ENCODE peak calls at places on chromosomes 7 and 10, in five cellular contexts. One of them, this sample, is unnamed.
A peak's percentile ranks its signal among the peaks of the same experiment; 100 is the strongest.

GRCh38 chr7:69800495-69800894 is 202.2 kb downstream of the AUTS2 start:
- DNase-seq in GM06990: no peak
- DNase-seq in CD4-positive, alpha-beta T cell: no peak
- DNase-seq in kidney epithelial cell: peak; percentile 28
- DNase-seq in foreskin keratinocyte: peak; percentile 28
- DNase-seq in this sample: no peak

GRCh38 chr10:70274643-70275042 is 9.2 kb downstream of the NPFFR1 start:
- DNase-seq in CD4-positive, alpha-beta T cell: no peak
- DNase-seq in GM06990: no peak
- DNase-seq in foreskin keratinocyte: no peak
- DNase-seq in kidney epithelial cell: no peak
- DNase-seq in this sample: no peak

GRCh38 chr10:6141296-6142151 is 52.7 kb downstream of the RBM17 start:
- DNase-seq in kidney epithelial cell: peak; percentile 68
- DNase-seq in GM06990: peak; percentile 81
- DNase-seq in CD4-positive, alpha-beta T cell: no peak
- DNase-seq in foreskin keratinocyte: peak; percentile 62
- DNase-seq in this sample: no peak

GRCh38 chr10:124175701-124176100 is 82.3 kb upstream of the CHST15 start:
- DNase-seq in GM06990: no peak
- DNase-seq in foreskin keratinocyte: no peak
- DNase-seq in CD4-positive, alpha-beta T cell: no peak
- DNase-seq in kidney epithelial cell: no peak
- DNase-seq in this sample: no peak

GRCh38 chr10:129800-130199 is 5.5 kb upstream of the ZMYND11 start:
- DNase-seq in foreskin keratinocyte: no peak
- DNase-seq in GM06990: no peak
- DNase-seq in CD4-positive, alpha-beta T cell: no peak
- DNase-seq in kidney epithelial cell: no peak
- DNase-seq in this sample: no peak

GRCh38 chr10:1360011-1360580 is 303.9 kb downstream of the WDR37 start:
- DNase-seq in kidney epithelial cell: no peak
- DNase-seq in GM06990: no peak
- DNase-seq in CD4-positive, alpha-beta T cell: no peak
- DNase-seq in foreskin keratinocyte: no peak
- DNase-seq in this sample: no peak

GRCh38 chr10:57962839-57963238 is 304.9 kb downstream of the IPMK start:
- DNase-seq in foreskin keratinocyte: no peak
- DNase-seq in CD4-positive, alpha-beta T cell: no peak
- DNase-seq in kidney epithelial cell: no peak
- DNase-seq in GM06990: no peak
- DNase-seq in this sample: no peak

GRCh38 chr10:110399163-110400094 is 94.7 kb upstream of the SMNDC1 start:
- DNase-seq in kidney epithelial cell: peak; percentile 91
- DNase-seq in GM06990: no peak
- DNase-seq in foreskin keratinocyte: peak; percentile 100
- DNase-seq in CD4-positive, alpha-beta T cell: no peak
- DNase-seq in this sample: no peak

GRCh38 chr10:30559118-30559684 is 70.4 kb downstream of the LYZL2 start:
- DNase-seq in CD4-positive, alpha-beta T cell: no peak
- DNase-seq in foreskin keratinocyte: no peak
- DNase-seq in kidney epithelial cell: no peak
- DNase-seq in GM06990: no peak
- DNase-seq in this sample: no peak

GRCh38 chr10:32692174-32692573 is 246.2 kb downstream of the CCDC7 start:
- DNase-seq in foreskin keratinocyte: peak; percentile 99
- DNase-seq in GM06990: no peak
- DNase-seq in kidney epithelial cell: peak; percentile 85
- DNase-seq in CD4-positive, alpha-beta T cell: no peak
- DNase-seq in this sample: no peak

GRCh38 chr7:137998250-137998649 is 3.6 kb downstream of the CREB3L2 start:
- DNase-seq in GM06990: no peak
- DNase-seq in foreskin keratinocyte: no peak
- DNase-seq in kidney epithelial cell: no peak
- DNase-seq in CD4-positive, alpha-beta T cell: no peak
- DNase-seq in this sample: no peak

GRCh38 chr10:112208292-112208691 is 24.7 kb upstream of the GPAM start:
- DNase-seq in CD4-positive, alpha-beta T cell: no peak
- DNase-seq in kidney epithelial cell: no peak
- DNase-seq in foreskin keratinocyte: no peak
- DNase-seq in GM06990: no peak
- DNase-seq in this sample: no peak

GRCh38 chr7:159188011-159188410 is 43.3 kb upstream of the VIPR2 start:
- DNase-seq in CD4-positive, alpha-beta T cell: no peak
- DNase-seq in foreskin keratinocyte: no peak
- DNase-seq in kidney epithelial cell: no peak
- DNase-seq in GM06990: no peak
- DNase-seq in this sample: no peak

GRCh38 chr10:22670796-22671195 is 43.6 kb downstream of the PIP4K2A start:
- DNase-seq in kidney epithelial cell: no peak
- DNase-seq in CD4-positive, alpha-beta T cell: no peak
- DNase-seq in GM06990: no peak
- DNase-seq in foreskin keratinocyte: no peak
- DNase-seq in this sample: no peak

GRCh38 chr10:64518456-64518855 is 997.3 kb downstream of the REEP3 start:
- DNase-seq in foreskin keratinocyte: no peak
- DNase-seq in GM06990: no peak
- DNase-seq in kidney epithelial cell: no peak
- DNase-seq in CD4-positive, alpha-beta T cell: no peak
- DNase-seq in this sample: no peak

GRCh38 chr7:35694161-35694783 is 663 bp downstream of the HERPUD2 start:
- DNase-seq in foreskin keratinocyte: peak; percentile 25
- DNase-seq in CD4-positive, alpha-beta T cell: no peak
- DNase-seq in kidney epithelial cell: no peak
- DNase-seq in GM06990: no peak
- DNase-seq in this sample: no peak

GRCh38 chr7:111175908-111176307 is 85.0 kb downstream of the LRRN3 start:
- DNase-seq in CD4-positive, alpha-beta T cell: no peak
- DNase-seq in GM06990: no peak
- DNase-seq in kidney epithelial cell: no peak
- DNase-seq in foreskin keratinocyte: no peak
- DNase-seq in this sample: no peak

GRCh38 chr10:60536529-60537114 is 146.9 kb upstream of the ANK3 start:
- DNase-seq in GM06990: no peak
- DNase-seq in kidney epithelial cell: peak; percentile 70
- DNase-seq in CD4-positive, alpha-beta T cell: no peak
- DNase-seq in foreskin keratinocyte: peak; percentile 74
- DNase-seq in this sample: no peak

GRCh38 chr10:3126741-3127342 is 45.7 kb downstream of the PITRM1 start:
- DNase-seq in GM06990: no peak
- DNase-seq in foreskin keratinocyte: peak; percentile 50
- DNase-seq in kidney epithelial cell: no peak
- DNase-seq in CD4-positive, alpha-beta T cell: no peak
- DNase-seq in this sample: no peak

GRCh38 chr7:14888904-14889482 is 13.6 kb downstream of the DGKB start:
- DNase-seq in GM06990: no peak
- DNase-seq in foreskin keratinocyte: no peak
- DNase-seq in kidney epithelial cell: no peak
- DNase-seq in CD4-positive, alpha-beta T cell: no peak
- DNase-seq in this sample: no peak

GRCh38 chr7:46752881-46753366 is 829.0 kb downstream of the TNS3 start:
- DNase-seq in kidney epithelial cell: peak; percentile 49
- DNase-seq in foreskin keratinocyte: peak; percentile 89
- DNase-seq in CD4-positive, alpha-beta T cell: no peak
- DNase-seq in GM06990: no peak
- DNase-seq in this sample: no peak

GRCh38 chr10:84177541-84178386 is 4.2 kb downstream of the GPR15LG start:
- DNase-seq in GM06990: peak; percentile 45
- DNase-seq in CD4-positive, alpha-beta T cell: peak; percentile 16
- DNase-seq in kidney epithelial cell: no peak
- DNase-seq in foreskin keratinocyte: peak; percentile 51
- DNase-seq in this sample: peak; percentile 80

GRCh38 chr7:121544726-121545125 is 148.6 kb upstream of the FAM3C start:
- DNase-seq in CD4-positive, alpha-beta T cell: no peak
- DNase-seq in foreskin keratinocyte: peak; percentile 98
- DNase-seq in kidney epithelial cell: peak; percentile 98
- DNase-seq in GM06990: peak; percentile 47
- DNase-seq in this sample: no peak

GRCh38 chr7:141737118-141737835 is 881 bp upstream of the SSBP1 start:
- DNase-seq in CD4-positive, alpha-beta T cell: no peak
- DNase-seq in foreskin keratinocyte: peak; percentile 21
- DNase-seq in kidney epithelial cell: no peak
- DNase-seq in GM06990: peak; percentile 13
- DNase-seq in this sample: peak; percentile 42

GRCh38 chr7:28103984-28104628 is 76.5 kb downstream of the JAZF1 start:
- DNase-seq in GM06990: no peak
- DNase-seq in foreskin keratinocyte: no peak
- DNase-seq in CD4-positive, alpha-beta T cell: no peak
- DNase-seq in kidney epithelial cell: no peak
- DNase-seq in this sample: no peak

GRCh38 chr10:3420527-3421469 is 248.2 kb upstream of the PITRM1 start:
- DNase-seq in GM06990: no peak
- DNase-seq in kidney epithelial cell: no peak
- DNase-seq in CD4-positive, alpha-beta T cell: no peak
- DNase-seq in foreskin keratinocyte: no peak
- DNase-seq in this sample: no peak

GRCh38 chr7:22954251-22954650 is 59.7 kb downstream of the HYCC1 start:
- DNase-seq in GM06990: no peak
- DNase-seq in kidney epithelial cell: no peak
- DNase-seq in foreskin keratinocyte: no peak
- DNase-seq in CD4-positive, alpha-beta T cell: no peak
- DNase-seq in this sample: no peak

GRCh38 chr7:22945584-22945983 is 68.3 kb downstream of the HYCC1 start:
- DNase-seq in GM06990: no peak
- DNase-seq in foreskin keratinocyte: no peak
- DNase-seq in kidney epithelial cell: no peak
- DNase-seq in CD4-positive, alpha-beta T cell: no peak
- DNase-seq in this sample: no peak

GRCh38 chr7:22948770-22949169 is 65.2 kb downstream of the HYCC1 start:
- DNase-seq in GM06990: no peak
- DNase-seq in foreskin keratinocyte: no peak
- DNase-seq in kidney epithelial cell: no peak
- DNase-seq in CD4-positive, alpha-beta T cell: no peak
- DNase-seq in this sample: no peak

GRCh38 chr7:22952306-22953011 is 61.5 kb downstream of the HYCC1 start:
- DNase-seq in GM06990: no peak
- DNase-seq in CD4-positive, alpha-beta T cell: no peak
- DNase-seq in foreskin keratinocyte: no peak
- DNase-seq in kidney epithelial cell: no peak
- DNase-seq in this sample: no peak

GRCh38 chr7:22949944-22950343 is 64.0 kb downstream of the HYCC1 start:
- DNase-seq in foreskin keratinocyte: no peak
- DNase-seq in GM06990: no peak
- DNase-seq in kidney epithelial cell: no peak
- DNase-seq in CD4-positive, alpha-beta T cell: no peak
- DNase-seq in this sample: no peak
- TF ChIP-seq CTCF in foreskin keratinocyte: peak; percentile 13
- TF ChIP-seq CTCF in GM06990: no peak
- TF ChIP-seq CTCF in kidney epithelial cell: no peak
- TF ChIP-seq CTCF in CD4-positive, alpha-beta T cell: no peak
- TF ChIP-seq CTCF in this sample: no peak

GRCh38 chr7:96991850-96992623 is 13.3 kb upstream of the DLX6 start:
- DNase-seq in CD4-positive, alpha-beta T cell: no peak
- DNase-seq in foreskin keratinocyte: no peak
- DNase-seq in kidney epithelial cell: no peak
- DNase-seq in GM06990: no peak
- DNase-seq in this sample: no peak

GRCh38 chr7:96986901-96987300 is 18.5 kb upstream of the DLX6 start:
- DNase-seq in foreskin keratinocyte: no peak
- DNase-seq in CD4-positive, alpha-beta T cell: no peak
- DNase-seq in kidney epithelial cell: no peak
- DNase-seq in GM06990: no peak
- DNase-seq in this sample: no peak

GRCh38 chr7:96987719-96988118 is 17.6 kb upstream of the DLX6 start:
- DNase-seq in CD4-positive, alpha-beta T cell: no peak
- DNase-seq in kidney epithelial cell: no peak
- DNase-seq in foreskin keratinocyte: no peak
- DNase-seq in GM06990: no peak
- DNase-seq in this sample: no peak

GRCh38 chr7:96989859-96990317 is 15.5 kb upstream of the DLX6 start:
- DNase-seq in CD4-positive, alpha-beta T cell: no peak
- DNase-seq in GM06990: no peak
- DNase-seq in kidney epithelial cell: no peak
- DNase-seq in foreskin keratinocyte: no peak
- DNase-seq in this sample: no peak

DNA sequence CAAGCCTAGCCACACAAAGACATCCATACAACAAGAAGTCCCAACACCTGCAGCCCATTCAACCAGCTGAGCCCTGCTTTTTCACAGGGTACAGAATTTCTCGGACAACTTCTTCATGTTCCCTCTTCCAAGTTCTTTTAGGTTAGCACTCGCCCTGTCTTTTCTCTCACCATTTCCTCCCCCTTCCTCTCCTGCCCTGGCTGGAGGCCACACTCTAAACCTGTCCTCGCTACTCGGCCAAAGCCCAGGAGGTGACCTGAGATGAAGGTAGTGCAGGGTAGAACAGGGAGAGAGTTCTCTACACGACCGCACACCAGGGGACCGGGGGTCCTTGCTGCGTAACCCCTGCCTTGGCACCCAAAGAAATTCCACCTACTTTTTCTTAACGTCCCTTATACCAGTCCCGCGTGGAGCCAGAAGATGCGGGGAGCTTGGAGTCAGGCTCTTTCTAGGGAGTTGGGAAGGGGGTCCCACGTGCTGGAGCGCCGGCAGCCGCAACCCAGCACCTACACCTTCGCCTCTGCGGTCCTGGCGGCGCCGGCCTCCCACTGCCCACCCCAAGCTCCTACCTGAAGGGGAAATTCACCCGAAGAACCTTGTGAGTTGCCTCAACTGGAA is 16.0 kb upstream of the DLX6 start:
- DNase-seq in CD4-positive, alpha-beta T cell: no peak
- DNase-seq in GM06990: no peak
- DNase-seq in foreskin keratinocyte: no peak
- DNase-seq in kidney epithelial cell: no peak
- DNase-seq in this sample: no peak
- H3K27me3 ChIP-seq in CD4-positive, alpha-beta T cell: peaks cover 76% of the 10 kb centered on the region
- H3K27me3 ChIP-seq in GM06990: no peaks in the 10 kb centered on the region
- H3K27me3 ChIP-seq in foreskin keratinocyte: peaks cover 60% of the 10 kb centered on the region
- H3K27me3 ChIP-seq in kidney epithelial cell: peaks cover 49% of the 10 kb centered on the region
- H3K27me3 ChIP-seq in this sample: peaks cover 38% of the 10 kb centered on the region

DNA sequence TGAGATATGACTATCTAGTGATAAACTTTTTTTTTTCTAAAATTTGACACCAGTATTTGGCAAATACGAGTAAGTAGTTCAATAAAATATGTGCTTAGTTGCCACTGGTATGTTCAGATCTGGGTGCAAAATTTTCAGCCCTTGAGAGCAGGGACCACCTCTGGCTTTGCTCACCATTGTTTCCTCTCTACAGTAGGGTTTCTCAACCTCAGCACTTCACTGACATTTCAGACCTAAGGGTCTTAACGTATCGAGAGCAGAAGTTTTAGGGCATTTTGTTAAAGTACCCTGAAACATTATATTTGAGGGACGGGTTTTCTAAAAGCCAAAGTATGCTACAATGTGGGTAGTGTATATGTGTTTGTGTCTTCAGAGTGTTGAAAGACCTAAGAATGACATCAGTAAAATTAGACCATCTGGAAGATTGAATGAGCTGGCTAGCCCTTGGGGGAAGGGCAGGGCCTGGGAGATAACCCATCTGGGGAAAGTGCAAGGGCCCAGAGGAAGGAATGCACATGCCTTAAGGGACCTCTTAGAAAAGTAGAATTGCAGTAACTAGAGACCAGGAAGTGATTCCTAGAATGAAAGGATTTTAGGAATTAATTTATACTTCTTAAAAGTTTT is 11.8 kb downstream of the BZW2 start:
- DNase-seq in kidney epithelial cell: no peak
- DNase-seq in CD4-positive, alpha-beta T cell: no peak
- DNase-seq in GM06990: no peak
- DNase-seq in foreskin keratinocyte: peak; percentile 63
- DNase-seq in this sample: no peak
- TF ChIP-seq CTCF in kidney epithelial cell: no peak
- TF ChIP-seq CTCF in CD4-positive, alpha-beta T cell: no peak
- TF ChIP-seq CTCF in GM06990: no peak
- TF ChIP-seq CTCF in foreskin keratinocyte: no peak
- TF ChIP-seq CTCF in this sample: no peak

GRCh38 chr10:8058274-8059111 is 4.0 kb downstream of the GATA3 start:
- DNase-seq in kidney epithelial cell: no peak
- DNase-seq in GM06990: no peak
- DNase-seq in foreskin keratinocyte: no peak
- DNase-seq in CD4-positive, alpha-beta T cell: no peak
- DNase-seq in this sample: no peak
- H3K27me3 ChIP-seq in kidney epithelial cell: peaks cover 54% of the 10 kb centered on the region
- H3K27me3 ChIP-seq in GM06990: no peaks in the 10 kb centered on the region
- H3K27me3 ChIP-seq in foreskin keratinocyte: no peaks in the 10 kb centered on the region
- H3K27me3 ChIP-seq in CD4-positive, alpha-beta T cell: no peaks in the 10 kb centered on the region
- H3K27me3 ChIP-seq in this sample: no peaks in the 10 kb centered on the region

This sample was measured in CD8-positive, alpha-beta T cell.